ENCODE peak calls at places on chromosomes 1 and 21, in four cellular contexts. M is neuronal stem cell, H is H1, P is trophoblast cell. D is an unnamed sample.

GRCh38 chr21:34348890-34349519 is 14.8 kb upstream of the KCNE2 start:
- DNase-seq in H (no peak), P (no peak), M (no peak), D (no peak)

GRCh38 chr21:39696620-39697019 is 48.4 kb upstream of the IGSF5 start:
- DNase-seq in P (no peak), H (no peak), M (no peak), D (no peak)

GRCh38 chr1:228867093-228867950 is 132.0 kb downstream of the RHOU start:
- DNase-seq in P (no peak), H (no peak), M (no peak), D (peak)

GRCh38 chr1:110067957-110068645 is 2.4 kb downstream of the ALX3 start:
- DNase-seq in H (peak), M (no peak), P (no peak), D (peak)

GRCh38 chr1:46691997-46692790 is 20.5 kb downstream of the TEX38 start:
- DNase-seq in P (no peak), M (no peak), H (no peak), D (no peak)

GRCh38 chr1:210294991-210295773 is 33.5 kb upstream of the HHAT start:
- DNase-seq in M (no peak), P (peak), H (no peak), D (peak)

GRCh38 chr1:44619261-44619900 is 54.9 kb downstream of the TMEM53 start:
- DNase-seq in P (no peak), M (no peak), H (no peak), D (no peak)

GRCh38 chr1:66175107-66175506 is 358.8 kb upstream of the SGIP1 start:
- DNase-seq in P (no peak), H (no peak), M (no peak), D (no peak)

GRCh38 chr1:33118274-33118673 is 37.3 kb downstream of the AZIN2 start:
- DNase-seq in M (no peak), H (no peak), P (no peak), D (no peak)

GRCh38 chr1:78892251-78892650 is 114.3 kb downstream of the ADGRL4 start:
- DNase-seq in M (no peak), P (no peak), H (no peak), D (no peak)

GRCh38 chr1:171736204-171736603 is 5.7 kb downstream of the VAMP4 start:
- DNase-seq in H (no peak), M (no peak), P (no peak), D (no peak)

GRCh38 chr1:221809101-221810029 is 67.5 kb upstream of the DUSP10 start:
- DNase-seq in M (no peak), P (no peak), H (no peak), D (no peak)
- H3K4me3 ChIP-seq in M (no peak), P (no peak), H (no peak), D (no peak)

DNA sequence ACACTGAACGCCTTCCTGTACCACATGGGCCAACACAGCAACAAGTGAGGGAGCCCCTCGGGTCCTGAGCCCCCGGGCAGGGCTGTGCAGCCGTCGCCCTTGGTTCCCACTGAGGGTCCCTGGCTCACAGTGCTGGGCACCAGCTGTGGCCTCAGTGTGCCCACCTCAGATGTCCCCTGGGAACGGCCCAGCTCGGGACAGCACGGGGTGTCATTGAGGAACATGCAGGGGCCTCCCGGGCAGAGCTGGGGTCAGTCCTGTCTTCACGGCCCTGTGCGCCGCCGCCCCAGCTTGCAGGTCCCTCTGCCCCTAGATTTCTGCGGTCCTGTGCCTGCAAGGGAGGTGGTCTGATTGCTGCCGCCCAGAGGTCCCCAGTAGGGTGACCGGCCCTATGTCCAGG is 17.7 kb downstream of the ATAD3B start:
- DNase-seq in H (no peak), P (no peak), M (no peak), D (no peak)
- H2BK5ac ChIP-seq in H (no peak), P (no peak), M (no peak), D (no peak)

GRCh38 chr1:145978860-145979745 is 14.6 kb downstream of the POLR3GL start:
- DNase-seq in M (peak), H (peak), P (peak), D (peak)
- H2BK12ac ChIP-seq in M (no peak), H (peak), P (peak), D (peak)

GRCh38 chr1:55640708-55641473 is 425.7 kb upstream of the USP24 start:
- DNase-seq in M (no peak), H (no peak), P (peak), D (peak)
- H3K4me3 ChIP-seq in M (no peak), H (no peak), P (no peak), D (no peak)

D was measured in mesenchymal stem cell.